ENCODE peak calls at places on chromosomes 4 and X, in eight cellular contexts. M is mesenchymal stem cell; V is mesendoderm; K is activated T-helper 1 cell treated with anti-CD3 and anti-CD28 coated beads, Interleukin-2, amount 50 U/mL, for 16 hours; S is thoracic aorta; I is left colon; P is LoVo; U is NCI-H1092 treated with DMSO at 0.1 percent for 48 hours. X is an unnamed sample.

GRCh38 chr4:108885211-108885610 is 122.4 kb upstream of the ETNPPL start:
- DNase-seq in S (no peak), P (no peak), V (no peak), I (no peak), M (no peak), U (no peak), K (no peak), X (no peak)

GRCh38 chrX:13109811-13110210 is 65.4 kb upstream of the FAM9C start:
- DNase-seq in K (no peak), I (no peak), V (no peak), P (no peak), U (no peak), M (peak; percentile 65), S (no peak), X (no peak)

GRCh38 chrX:45669715-45670360 is 469.2 kb upstream of the DIPK2B start:
- DNase-seq in S (no peak), U (no peak), P (no peak), I (no peak), K (no peak), M (peak; percentile 0), V (no peak), X (no peak)

GRCh38 chrX:40207626-40208025 is 109.9 kb upstream of the BCOR start:
- DNase-seq in P (no peak), K (no peak), S (peak; percentile 2), U (no peak), I (no peak), V (no peak), M (no peak), X (no peak)

GRCh38 chr4:70589785-70590184 is 2.3 kb upstream of the AMBN start:
- DNase-seq in I (no peak), P (no peak), V (no peak), S (no peak), U (no peak), K (no peak), M (no peak), X (no peak)

GRCh38 chr4:1792832-1793495 is at the start of gene FGFR3:
- DNase-seq in S (no peak), I (no peak), K (peak; percentile 26), U (no peak), V (peak; percentile 90), P (peak; percentile 65), M (peak; percentile 11), X (peak; percentile 84)

GRCh38 chr4:961651-962230 is 11.6 kb downstream of the DGKQ start:
- DNase-seq in V (no peak), S (no peak), P (no peak), I (peak; percentile 64), M (no peak), K (no peak), U (peak; percentile 46), X (no peak)

GRCh38 chr4:10526431-10527222 is 69.4 kb upstream of the ZNF518B start:
- DNase-seq in I (peak; percentile 26), U (no peak), K (no peak), P (peak; percentile 9), S (no peak), V (peak; percentile 28), M (no peak), X (no peak)

GRCh38 chr4:62431513-62431912 is 1231.4 kb downstream of the ADGRL3 start:
- DNase-seq in P (no peak), M (no peak), K (no peak), S (no peak), V (no peak), U (no peak), I (no peak), X (no peak)

GRCh38 chrX:46180258-46180687 is 364.9 kb downstream of the ZNF674 start:
- DNase-seq in I (no peak), M (peak; percentile 60), V (peak; percentile 26), K (no peak), U (peak; percentile 31), P (peak; percentile 57), S (no peak), X (peak; percentile 45)

GRCh38 chr4:101835121-101835904 is 44.8 kb downstream of the BANK1 start:
- DNase-seq in U (peak; percentile 82), S (no peak), K (no peak), I (no peak), M (peak; percentile 75), P (no peak), V (no peak), X (no peak)

GRCh38 chr4:44446801-44447562 is 1.6 kb downstream of the KCTD8 start:
- DNase-seq in V (peak; percentile 74), U (peak; percentile 37), M (no peak), K (no peak), S (no peak), P (no peak), I (no peak), X (peak; percentile 46)

GRCh38 chr4:107845721-107846120 is 21.0 kb downstream of the SGMS2 start:
- DNase-seq in I (no peak), P (no peak), M (no peak), K (no peak), U (no peak), V (no peak), S (no peak), X (no peak)

GRCh38 chrX:153794897-153795816 is 689 bp downstream of the SSR4 start:
- DNase-seq in M (peak; percentile 26), P (no peak), U (peak; percentile 6), I (no peak), S (no peak), K (no peak), V (peak; percentile 8), X (no peak)

GRCh38 chrX:37871626-37872302 is 24.4 kb upstream of the DYNLT3 start:
- DNase-seq in S (peak; percentile 3), U (no peak), M (peak; percentile 87), P (peak; percentile 40), V (peak; percentile 39), K (no peak), I (no peak), X (no peak)

GRCh38 chr4:182745268-182745667 is 171.9 kb downstream of the DCTD start:
- DNase-seq in S (no peak), M (no peak), I (no peak), P (no peak), U (peak; percentile 71), V (no peak), K (no peak), X (no peak)

GRCh38 chr4:19711871-19712270 is 539.8 kb upstream of the SLIT2 start:
- DNase-seq in I (no peak), K (no peak), U (no peak), P (no peak), M (peak; percentile 82), V (no peak), S (no peak), X (no peak)

GRCh38 chr4:109729155-109729562 is 711 bp downstream of the PLA2G12A start:
- DNase-seq in K (no peak), V (peak; percentile 43), U (no peak), P (peak; percentile 13), M (peak; percentile 33), S (no peak), I (no peak), X (no peak)

GRCh38 chrX:108699368-108699767 is 37.0 kb downstream of the IRS4 start:
- DNase-seq in I (no peak), U (peak; percentile 6), K (no peak), M (peak; percentile 30), S (no peak), V (peak; percentile 54), P (peak; percentile 20), X (no peak)

GRCh38 chrX:1249101-1249887 is 19.3 kb upstream of the CSF2RA start:
- DNase-seq in U (no peak), S (no peak), V (peak; percentile 97), I (peak; percentile 38), P (no peak), K (peak; percentile 7), M (peak; percentile 83), X (peak; percentile 83)

GRCh38 chr4:97215426-97215825 is 927.9 kb downstream of the STPG2 start:
- DNase-seq in M (no peak), I (no peak), V (peak; percentile 19), S (no peak), K (no peak), U (no peak), P (no peak), X (no peak)

GRCh38 chrX:16807548-16807947 is 21.3 kb downstream of the TXLNG start:
- DNase-seq in V (peak; percentile 54), I (no peak), U (no peak), S (no peak), M (peak; percentile 69), P (no peak), K (no peak), X (no peak)

GRCh38 chr4:60865238-60865637 is 334.9 kb upstream of the ADGRL3 start:
- DNase-seq in K (no peak), S (no peak), P (no peak), I (no peak), M (peak; percentile 5), V (peak; percentile 68), U (peak; percentile 27), X (no peak)

GRCh38 chr4:8690811-8691775 is 98.5 kb downstream of the CPZ start:
- DNase-seq in M (no peak), V (no peak), P (no peak), S (no peak), I (no peak), U (no peak), K (no peak), X (peak; percentile 23)

GRCh38 chr4:77226939-77227705 is 70.1 kb downstream of the CCNG2 start:
- DNase-seq in M (no peak), P (no peak), S (no peak), K (no peak), U (no peak), V (no peak), I (no peak), X (no peak)

GRCh38 chr4:146311238-146311970 is 97.1 kb downstream of the REELD1 start:
- DNase-seq in M (no peak), K (no peak), I (no peak), P (no peak), S (no peak), U (no peak), V (peak; percentile 59), X (no peak)

GRCh38 chrX:110671068-110671803 is 124.4 kb downstream of the CHRDL1 start:
- DNase-seq in I (no peak), P (no peak), U (no peak), V (peak; percentile 16), M (no peak), K (no peak), S (no peak), X (no peak)

GRCh38 chrX:127207326-127207725 is 387.8 kb downstream of the PRR32 start:
- DNase-seq in V (peak; percentile 23), P (no peak), S (no peak), K (no peak), I (no peak), M (no peak), U (no peak), X (peak; percentile 54)

GRCh38 chr4:187171731-187172339 is 448.2 kb upstream of the FAT1 start:
- DNase-seq in V (no peak), U (no peak), K (no peak), P (peak; percentile 4), S (no peak), M (peak; percentile 30), I (no peak), X (no peak)

GRCh38 chrX:117429511-117429910 is 687.1 kb downstream of the KLHL13 start:
- DNase-seq in P (no peak), M (no peak), S (no peak), U (no peak), I (no peak), K (no peak), V (no peak), X (no peak)

GRCh38 chrX:16745659-16746058 is 26.2 kb downstream of the SYAP1 start:
- DNase-seq in K (no peak), U (peak; percentile 67), P (no peak), V (no peak), M (no peak), I (no peak), S (no peak), X (no peak)

GRCh38 chr4:113574636-113575103 is 186.9 kb downstream of the CAMK2D start:
- DNase-seq in S (no peak), U (no peak), M (peak; percentile 73), P (no peak), I (no peak), K (no peak), V (no peak), X (no peak)